ENCODE peak calls at places on chromosome 22, in nine cellular contexts. P, Q, T, C, O, J, B, N and G are unnamed samples.
A peak's percentile ranks its signal among the peaks of the same experiment; 100 is the strongest.

GRCh38 chr22:50199836-50200332 is 927 bp upstream of the SELENOO start:
- DNase-seq in Q (no peak), O (no peak), C (no peak), N (no peak), T (no peak), J (no peak), B (no peak), P (no peak), G (no peak)

GRCh38 chr22:35353318-35353717 is 27.6 kb upstream of the HMOX1 start:
- DNase-seq in B (no peak), P (no peak), Q (no peak), N (no peak), O (no peak), C (no peak), T (no peak), J (no peak), G (no peak)

GRCh38 chr22:34508797-34509196 is 557.2 kb upstream of the ISX start:
- DNase-seq in B (no peak), C (no peak), P (no peak), N (no peak), O (no peak), T (no peak), J (no peak), Q (no peak), G (no peak)

GRCh38 chr22:24407278-24407665 is 20.1 kb upstream of the ADORA2A start:
- DNase-seq in C (no peak), T (no peak), N (peak; percentile 61), P (no peak), O (no peak), J (no peak), B (no peak), Q (no peak), G (no peak)

GRCh38 chr22:46380581-46380980 is 45.1 kb downstream of the TRMU start:
- DNase-seq in O (no peak), P (no peak), N (no peak), J (no peak), B (no peak), T (no peak), Q (no peak), C (no peak), G (no peak)

GRCh38 chr22:30908051-30908461 is 60.5 kb downstream of the MORC2 start:
- DNase-seq in J (no peak), B (no peak), P (no peak), T (no peak), Q (no peak), C (no peak), N (no peak), O (no peak), G (no peak)

GRCh38 chr22:47724030-47724429 is 961.6 kb downstream of the TBC1D22A start:
- DNase-seq in O (no peak), N (no peak), P (no peak), J (no peak), C (no peak), Q (no peak), T (no peak), B (no peak), G (no peak)

GRCh38 chr22:26321469-26321913 is 107.6 kb upstream of the ASPHD2 start:
- DNase-seq in N (no peak), Q (peak; percentile 49), T (no peak), B (no peak), P (no peak), O (peak; percentile 87), J (no peak), C (no peak), G (peak; percentile 64)

GRCh38 chr22:49992921-49993648 is 19.5 kb downstream of the IL17REL start:
- DNase-seq in T (no peak), B (peak; percentile 39), C (no peak), N (peak; percentile 64), P (no peak), J (peak; percentile 74), O (peak; percentile 7), Q (peak; percentile 63), G (peak; percentile 47)

GRCh38 chr22:43395296-43395695 is 16.5 kb upstream of the MPPED1 start:
- DNase-seq in C (no peak), O (no peak), N (no peak), B (no peak), J (no peak), T (no peak), P (no peak), Q (no peak), G (no peak)

GRCh38 chr22:50727678-50728522 is 10.1 kb upstream of the ACR start:
- DNase-seq in O (no peak), P (no peak), N (no peak), B (no peak), Q (no peak), J (no peak), C (no peak), T (no peak), G (no peak)

GRCh38 chr22:25472382-25472781 is 92.1 kb upstream of the GRK3 start:
- DNase-seq in N (no peak), J (no peak), P (no peak), O (no peak), C (no peak), T (no peak), B (no peak), Q (no peak), G (no peak)

GRCh38 chr22:26561756-26562417 is 28.0 kb downstream of the TPST2 start:
- DNase-seq in B (no peak), C (no peak), T (no peak), N (no peak), O (no peak), Q (peak; percentile 50), P (no peak), J (peak; percentile 93), G (no peak)

GRCh38 chr22:31106001-31106571 is 1.3 kb downstream of the SELENOM start:
- DNase-seq in J (no peak), C (no peak), P (no peak), Q (no peak), B (no peak), T (no peak), N (no peak), O (no peak), G (peak; percentile 38)

GRCh38 chr22:48226026-48227013 is 1463.9 kb downstream of the TBC1D22A start:
- DNase-seq in B (no peak), O (no peak), C (no peak), J (no peak), N (no peak), Q (no peak), P (no peak), T (no peak), G (no peak)

GRCh38 chr22:43643362-43643761 is 168.7 kb downstream of the EFCAB6 start:
- DNase-seq in B (no peak), J (no peak), N (no peak), P (no peak), Q (no peak), C (no peak), O (no peak), T (no peak), G (no peak)

GRCh38 chr22:25120761-25121212 is 78.9 kb upstream of the CRYBB3 start:
- DNase-seq in O (no peak), Q (no peak), B (no peak), C (no peak), N (no peak), T (no peak), P (no peak), J (peak; percentile 53), G (no peak)

GRCh38 chr22:30637701-30638114 is 2.1 kb downstream of the SLC35E4 start:
- DNase-seq in N (no peak), C (no peak), O (no peak), P (no peak), Q (no peak), T (no peak), B (no peak), J (no peak), G (peak; percentile 10)

GRCh38 chr22:44535362-44536095 is 37.5 kb upstream of the RTL6 start:
- DNase-seq in Q (no peak), N (no peak), T (no peak), J (no peak), P (no peak), B (no peak), O (no peak), C (no peak), G (no peak)

GRCh38 chr22:17866127-17866526 is 91.9 kb upstream of the BID start:
- DNase-seq in O (no peak), T (no peak), J (no peak), B (no peak), C (no peak), Q (no peak), P (no peak), N (no peak), G (no peak)
- TF ChIP-seq CTCF in O (no peak), T (no peak), J (no peak), B (no peak), C (no peak), Q (no peak), P (no peak), N (no peak), G (no peak)

GRCh38 chr22:21101877-21102638 is 56.3 kb downstream of the LRRC74B start:
- DNase-seq in J (no peak), T (no peak), P (no peak), Q (no peak), C (no peak), N (no peak), O (no peak), B (no peak), G (no peak)
- H3K4me3 ChIP-seq in J (no peak overlapping the region), T (no peak overlapping the region), P (no peak overlapping the region), Q (no peak overlapping the region), C (no peak overlapping the region), N (no peak overlapping the region), O (no peak overlapping the region), B (no peak overlapping the region), G (no peak overlapping the region)

GRCh38 chr22:22841598-22841997 is 46.0 kb upstream of the IGLL5 start:
- DNase-seq in P (no peak), N (no peak), B (no peak), O (no peak), C (no peak), J (no peak), Q (no peak), T (no peak), G (no peak)

GRCh38 chr22:22842085-22842484 is 45.5 kb upstream of the IGLL5 start:
- DNase-seq in B (no peak), C (no peak), O (no peak), T (no peak), N (no peak), Q (no peak), J (no peak), P (no peak), G (no peak)

GRCh38 chr22:22839570-22840314 is 47.9 kb upstream of the IGLL5 start:
- DNase-seq in N (no peak), Q (no peak), O (no peak), B (no peak), J (no peak), P (no peak), C (no peak), T (no peak), G (no peak)

GRCh38 chr22:22838148-22838786 is 49.3 kb upstream of the IGLL5 start:
- DNase-seq in C (no peak), B (no peak), O (no peak), P (no peak), J (no peak), N (no peak), Q (no peak), T (no peak), G (no peak)

GRCh38 chr22:22840778-22841177 is 46.8 kb upstream of the IGLL5 start:
- DNase-seq in P (no peak), Q (no peak), J (no peak), B (no peak), C (no peak), T (no peak), N (no peak), O (no peak), G (no peak)
- TF ChIP-seq CTCF in P (no peak), Q (no peak), J (no peak), B (no peak), C (no peak), T (no peak), N (no peak), O (no peak), G (no peak)

GRCh38 chr22:19757985-19758895 is 2.3 kb upstream of the TBX1 start:
- DNase-seq in T (no peak), B (no peak), J (no peak), Q (no peak), N (no peak), P (no peak), O (no peak), C (no peak), G (no peak)
- H3K4me3 ChIP-seq in T (no peak overlapping the region), B (no peak overlapping the region), J (no peak overlapping the region), Q (no peak overlapping the region), N (no peak overlapping the region), P (no peak overlapping the region), O (no peak overlapping the region), C (no peak overlapping the region), G (no peak overlapping the region)